ENCODE peak calls at places on chromosomes 1 and 21, in five cellular contexts. One of them, this sample, is unnamed. For H3K36me3, the result is how much of the 10 kb centered on the place peaks cover.

GRCh38 chr1:223733898-223734852 is 21.8 kb downstream of the CAPN2 start:
- DNase-seq in suprapubic skin: no peak
- DNase-seq in H1: no peak
- DNase-seq in Panc1: no peak
- DNase-seq in sigmoid colon: no peak
- DNase-seq in this sample: no peak

GRCh38 chr21:16708431-16708830 is 804.4 kb upstream of the CXADR start:
- DNase-seq in suprapubic skin: no peak
- DNase-seq in H1: no peak
- DNase-seq in Panc1: no peak
- DNase-seq in sigmoid colon: no peak
- DNase-seq in this sample: no peak

GRCh38 chr1:158552296-158552695 is 1.9 kb downstream of the OR6Y1 start:
- DNase-seq in suprapubic skin: no peak
- DNase-seq in H1: no peak
- DNase-seq in Panc1: no peak
- DNase-seq in sigmoid colon: no peak
- DNase-seq in this sample: no peak

GRCh38 chr1:119713039-119713537 is 1.4 kb downstream of the PHGDH start:
- DNase-seq in suprapubic skin: no peak
- DNase-seq in H1: no peak
- DNase-seq in Panc1: no peak
- DNase-seq in sigmoid colon: no peak
- DNase-seq in this sample: no peak

GRCh38 chr1:69523032-69523431 is 44.7 kb upstream of the LRRC7 start:
- DNase-seq in suprapubic skin: no peak
- DNase-seq in H1: no peak
- DNase-seq in Panc1: no peak
- DNase-seq in sigmoid colon: no peak
- DNase-seq in this sample: no peak

GRCh38 chr1:9087411-9087810 is 18.0 kb upstream of the SLC2A5 start:
- DNase-seq in suprapubic skin: no peak
- DNase-seq in H1: no peak
- DNase-seq in Panc1: no peak
- DNase-seq in sigmoid colon: no peak
- DNase-seq in this sample: no peak

GRCh38 chr1:54971317-54971791 is 9.1 kb upstream of the TMEM61 start:
- DNase-seq in suprapubic skin: no peak
- DNase-seq in H1: no peak
- DNase-seq in Panc1: peak
- DNase-seq in sigmoid colon: no peak
- DNase-seq in this sample: no peak

GRCh38 chr1:57447551-57447950 is 23.7 kb upstream of the DAB1 start:
- DNase-seq in suprapubic skin: no peak
- DNase-seq in H1: no peak
- DNase-seq in Panc1: no peak
- DNase-seq in sigmoid colon: no peak
- DNase-seq in this sample: no peak

GRCh38 chr1:47298025-47298699 is 15.8 kb downstream of the STIL start:
- DNase-seq in suprapubic skin: no peak
- DNase-seq in H1: no peak
- DNase-seq in Panc1: no peak
- DNase-seq in sigmoid colon: no peak
- DNase-seq in this sample: no peak

GRCh38 chr1:58781541-58782307 is 2.1 kb downstream of the JUN start:
- DNase-seq in suprapubic skin: peak
- DNase-seq in H1: no peak
- DNase-seq in Panc1: no peak
- DNase-seq in sigmoid colon: peak
- DNase-seq in this sample: peak

GRCh38 chr21:34886554-34887385 is 162.3 kb downstream of the RUNX1 start:
- DNase-seq in suprapubic skin: peak
- DNase-seq in H1: no peak
- DNase-seq in Panc1: no peak
- DNase-seq in sigmoid colon: peak
- DNase-seq in this sample: peak

GRCh38 chr1:114107474-114108175 is 46.0 kb downstream of the SYT6 start:
- DNase-seq in suprapubic skin: peak
- DNase-seq in H1: no peak
- DNase-seq in Panc1: no peak
- DNase-seq in sigmoid colon: peak
- DNase-seq in this sample: no peak

GRCh38 chr1:230271396-230272035 is 154.6 kb downstream of the PGBD5 start:
- DNase-seq in suprapubic skin: peak
- DNase-seq in H1: no peak
- DNase-seq in Panc1: no peak
- DNase-seq in sigmoid colon: no peak
- DNase-seq in this sample: peak

GRCh38 chr1:221439008-221439733 is 302.7 kb downstream of the DUSP10 start:
- DNase-seq in suprapubic skin: no peak
- DNase-seq in H1: peak
- DNase-seq in Panc1: peak
- DNase-seq in sigmoid colon: no peak
- DNase-seq in this sample: no peak

GRCh38 chr1:77168358-77168757 is 50.9 kb downstream of the PIGK start:
- DNase-seq in suprapubic skin: no peak
- DNase-seq in H1: no peak
- DNase-seq in Panc1: no peak
- DNase-seq in sigmoid colon: no peak
- DNase-seq in this sample: no peak

GRCh38 chr1:25706146-25707089 is 89.8 kb downstream of the MAN1C1 start:
- DNase-seq in suprapubic skin: no peak
- DNase-seq in H1: no peak
- DNase-seq in Panc1: no peak
- DNase-seq in sigmoid colon: peak
- DNase-seq in this sample: no peak

GRCh38 chr21:44012474-44013379 is 618 bp downstream of the TRAPPC10 start:
- DNase-seq in suprapubic skin: peak
- DNase-seq in H1: no peak
- DNase-seq in Panc1: no peak
- DNase-seq in sigmoid colon: peak
- DNase-seq in this sample: peak

GRCh38 chr1:217138173-217138838 is 415.1 kb upstream of the ESRRG start:
- DNase-seq in suprapubic skin: no peak
- DNase-seq in H1: no peak
- DNase-seq in Panc1: no peak
- DNase-seq in sigmoid colon: no peak
- DNase-seq in this sample: no peak

GRCh38 chr1:3460653-3461237 is 6.3 kb downstream of the ARHGEF16 start:
- DNase-seq in suprapubic skin: no peak
- DNase-seq in H1: no peak
- DNase-seq in Panc1: no peak
- DNase-seq in sigmoid colon: no peak
- DNase-seq in this sample: no peak

GRCh38 chr1:43267291-43267805 is 2.4 kb upstream of the TMEM125 start:
- DNase-seq in suprapubic skin: peak
- DNase-seq in H1: no peak
- DNase-seq in Panc1: no peak
- DNase-seq in sigmoid colon: no peak
- DNase-seq in this sample: no peak

GRCh38 chr1:167094690-167095089 is 815 bp downstream of the STYXL2 start:
- DNase-seq in suprapubic skin: no peak
- DNase-seq in H1: no peak
- DNase-seq in Panc1: no peak
- DNase-seq in sigmoid colon: no peak
- DNase-seq in this sample: no peak

GRCh38 chr1:51576085-51576444 is 40.8 kb upstream of the OSBPL9 start:
- DNase-seq in suprapubic skin: no peak
- DNase-seq in H1: no peak
- DNase-seq in Panc1: no peak
- DNase-seq in sigmoid colon: no peak
- DNase-seq in this sample: no peak

GRCh38 chr1:153962088-153963029 is 978 bp downstream of the SLC39A1 start:
- DNase-seq in suprapubic skin: no peak
- DNase-seq in H1: no peak
- DNase-seq in Panc1: no peak
- DNase-seq in sigmoid colon: peak
- DNase-seq in this sample: peak

GRCh38 chr1:108000620-108001105 is 35.7 kb upstream of the VAV3 start:
- DNase-seq in suprapubic skin: no peak
- DNase-seq in H1: no peak
- DNase-seq in Panc1: no peak
- DNase-seq in sigmoid colon: peak
- DNase-seq in this sample: no peak

GRCh38 chr1:6972390-6972789 is 187.1 kb downstream of the CAMTA1 start:
- DNase-seq in suprapubic skin: no peak
- DNase-seq in H1: no peak
- DNase-seq in Panc1: no peak
- DNase-seq in sigmoid colon: no peak
- DNase-seq in this sample: no peak

GRCh38 chr21:34715518-34715917 is 46.7 kb downstream of the CLIC6 start:
- DNase-seq in suprapubic skin: no peak
- DNase-seq in H1: no peak
- DNase-seq in Panc1: no peak
- DNase-seq in sigmoid colon: no peak
- DNase-seq in this sample: no peak

GRCh38 chr1:75079535-75080290 is 54.5 kb upstream of the LHX8 start:
- DNase-seq in suprapubic skin: no peak
- DNase-seq in H1: no peak
- DNase-seq in Panc1: no peak
- DNase-seq in sigmoid colon: no peak
- DNase-seq in this sample: no peak

GRCh38 chr1:230614121-230614520 is 28.2 kb upstream of the COG2 start:
- DNase-seq in suprapubic skin: no peak
- DNase-seq in H1: no peak
- DNase-seq in Panc1: no peak
- DNase-seq in sigmoid colon: no peak
- DNase-seq in this sample: no peak

GRCh38 chr1:203536981-203537455 is 43.1 kb downstream of the OPTC start:
- DNase-seq in suprapubic skin: no peak
- DNase-seq in H1: no peak
- DNase-seq in Panc1: no peak
- DNase-seq in sigmoid colon: no peak
- DNase-seq in this sample: no peak

GRCh38 chr1:203534012-203534411 is 40.1 kb downstream of the OPTC start:
- DNase-seq in suprapubic skin: no peak
- DNase-seq in H1: no peak
- DNase-seq in Panc1: no peak
- DNase-seq in sigmoid colon: no peak
- DNase-seq in this sample: no peak

GRCh38 chr1:203537806-203538464 is 44.0 kb downstream of the OPTC start:
- DNase-seq in suprapubic skin: no peak
- DNase-seq in H1: no peak
- DNase-seq in Panc1: no peak
- DNase-seq in sigmoid colon: no peak
- DNase-seq in this sample: no peak

GRCh38 chr1:203536575-203536974 is 42.6 kb downstream of the OPTC start:
- DNase-seq in suprapubic skin: no peak
- DNase-seq in H1: no peak
- DNase-seq in Panc1: no peak
- DNase-seq in sigmoid colon: no peak
- DNase-seq in this sample: no peak

GRCh38 chr1:203534526-203534925 is 40.6 kb downstream of the OPTC start:
- DNase-seq in suprapubic skin: no peak
- DNase-seq in H1: no peak
- DNase-seq in Panc1: no peak
- DNase-seq in sigmoid colon: peak
- DNase-seq in this sample: no peak
- TF ChIP-seq POLR2AphosphoS5 in suprapubic skin: peak
- TF ChIP-seq POLR2AphosphoS5 in H1: no peak
- TF ChIP-seq POLR2AphosphoS5 in Panc1: no peak
- TF ChIP-seq POLR2AphosphoS5 in sigmoid colon: peak
- TF ChIP-seq POLR2AphosphoS5 in this sample: no peak

DNA sequence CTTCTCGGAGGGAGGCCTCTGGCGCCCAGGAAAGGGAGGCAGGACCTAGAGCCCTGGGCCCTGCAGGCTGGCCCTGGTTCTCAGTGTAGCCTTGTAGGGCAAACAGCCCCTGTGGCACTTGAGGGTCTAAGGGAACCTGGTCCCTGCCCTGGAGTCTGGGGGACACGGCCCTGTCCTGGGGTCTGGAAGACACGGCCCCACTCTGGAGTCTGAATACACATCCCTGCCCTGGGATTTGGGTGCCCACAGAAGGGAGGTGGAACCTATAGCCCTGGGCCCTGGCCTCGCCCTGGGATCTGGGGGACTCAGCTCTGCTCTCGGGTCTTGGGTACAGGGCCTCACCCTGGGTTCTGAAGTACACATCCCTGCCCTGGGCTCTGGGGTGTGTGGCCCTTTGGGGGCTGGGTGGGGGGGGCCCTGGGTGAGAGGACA is 97.9 kb downstream of the OBSCN start:
- DNase-seq in suprapubic skin: no peak
- DNase-seq in H1: no peak
- DNase-seq in Panc1: no peak
- DNase-seq in sigmoid colon: peak
- DNase-seq in this sample: peak
- H3K36me3 ChIP-seq in suprapubic skin: under half
- H3K36me3 ChIP-seq in H1: under half
- H3K36me3 ChIP-seq in Panc1: under half
- H3K36me3 ChIP-seq in sigmoid colon: under half
- H3K36me3 ChIP-seq in this sample: under half

DNA sequence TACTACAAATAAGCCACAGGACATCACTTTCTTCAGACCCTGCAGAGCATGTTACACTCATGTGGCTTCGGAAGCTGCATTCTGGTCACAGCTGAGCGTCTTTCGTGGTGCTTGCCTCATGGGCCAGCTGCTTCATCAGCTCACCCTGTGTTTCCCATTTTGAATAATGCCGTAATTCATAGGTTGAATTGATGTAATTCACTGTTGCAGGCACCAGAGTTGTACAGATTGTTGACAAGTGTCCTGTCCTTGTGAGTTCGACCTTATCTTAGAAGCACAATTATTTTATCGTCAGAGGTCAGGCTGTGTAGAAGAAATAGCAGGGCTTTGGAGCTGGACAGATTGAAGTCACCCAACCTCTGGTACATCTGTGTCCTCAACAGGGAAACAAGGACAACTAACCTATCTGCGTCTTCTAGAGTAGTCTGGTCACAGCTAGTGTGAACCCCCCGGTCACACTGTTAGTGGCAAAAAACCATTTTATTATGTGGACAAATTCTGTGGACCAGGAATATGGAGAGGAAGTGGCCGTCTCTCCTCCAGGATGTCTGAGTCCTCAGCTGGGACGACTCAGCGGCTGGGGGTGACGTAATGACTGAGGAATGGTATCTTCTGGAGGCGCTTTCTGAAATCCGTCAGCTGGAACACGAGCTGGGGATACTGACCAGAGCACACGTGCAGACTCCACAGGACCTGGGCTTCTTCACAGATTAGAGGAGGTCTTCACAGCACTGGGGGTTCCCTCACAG is 17.8 kb downstream of the PKNOX1 start:
- DNase-seq in suprapubic skin: no peak
- DNase-seq in H1: no peak
- DNase-seq in Panc1: no peak
- DNase-seq in sigmoid colon: peak
- DNase-seq in this sample: peak
- TF ChIP-seq POLR2AphosphoS5 in suprapubic skin: no peak
- TF ChIP-seq POLR2AphosphoS5 in H1: no peak
- TF ChIP-seq POLR2AphosphoS5 in Panc1: no peak
- TF ChIP-seq POLR2AphosphoS5 in sigmoid colon: peak
- TF ChIP-seq POLR2AphosphoS5 in this sample: no peak

DNA sequence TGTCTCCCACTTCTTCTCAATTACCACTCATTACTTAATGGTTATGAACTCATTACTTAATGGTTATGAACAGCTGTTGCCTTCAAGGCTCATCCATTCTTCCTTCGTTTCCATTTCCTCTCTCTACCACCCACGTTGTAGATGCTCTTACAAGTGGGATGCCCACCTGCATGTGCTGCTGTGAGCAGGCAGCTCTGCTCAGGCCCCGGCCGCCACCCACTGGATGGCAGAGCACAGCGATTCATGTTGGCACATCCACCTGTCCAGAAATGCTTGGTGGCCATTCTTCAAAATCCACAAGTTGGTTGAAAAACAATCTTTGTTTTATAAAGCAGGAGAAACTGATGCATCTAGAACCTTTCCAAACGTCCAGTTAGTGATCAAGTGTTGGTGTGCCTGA is 14.5 kb downstream of the ATP1A1 start:
- DNase-seq in suprapubic skin: no peak
- DNase-seq in H1: no peak
- DNase-seq in Panc1: no peak
- DNase-seq in sigmoid colon: no peak
- DNase-seq in this sample: no peak
- H3K36me3 ChIP-seq in suprapubic skin: half or more
- H3K36me3 ChIP-seq in H1: half or more
- H3K36me3 ChIP-seq in Panc1: under half
- H3K36me3 ChIP-seq in sigmoid colon: under half
- H3K36me3 ChIP-seq in this sample: half or more

This sample was measured in spleen.